ENCODE peak calls at places on chromosomes 13 and 19, in six cellular contexts. Q, V, A, O, Z and I are unnamed samples.

GRCh38 chr13:49357694-49358093 is 86.2 kb downstream of the CAB39L start:
- DNase-seq in V (peak; percentile 17), Q (no peak), A (no peak), O (no peak), Z (no peak), I (no peak)

GRCh38 chr13:33316890-33317289 is 31.3 kb upstream of the STARD13 start:
- DNase-seq in V (no peak), O (no peak), Q (no peak), Z (no peak), A (no peak), I (no peak)

GRCh38 chr19:45470147-45471081 is 2.6 kb downstream of the FOSB start:
- DNase-seq in V (no peak), Z (peak; percentile 27), Q (peak; percentile 67), A (peak; percentile 46), O (no peak), I (peak; percentile 71)

GRCh38 chr19:15869873-15870272 is 28.0 kb downstream of the CYP4F2 start:
- DNase-seq in Z (no peak), Q (no peak), A (no peak), V (no peak), O (no peak), I (no peak)

GRCh38 chr19:18424890-18425514 is 5.8 kb downstream of the SSBP4 start:
- DNase-seq in O (no peak), A (no peak), Q (no peak), Z (no peak), V (no peak), I (no peak)

GRCh38 chr13:50228527-50228926 is 213.3 kb downstream of the KCNRG start:
- DNase-seq in Z (no peak), O (no peak), Q (no peak), A (no peak), V (no peak), I (no peak)

GRCh38 chr13:99857738-99858137 is 113.8 kb downstream of the ZIC5 start:
- DNase-seq in O (no peak), A (no peak), V (no peak), Z (no peak), Q (no peak), I (no peak)

GRCh38 chr19:23384858-23385257 is 10.4 kb downstream of the ZNF91 start:
- DNase-seq in Q (no peak), Z (no peak), A (no peak), V (no peak), O (no peak), I (no peak)

GRCh38 chr13:51235756-51236564 is 13.8 kb downstream of the FAM124A start:
- DNase-seq in V (no peak), Q (no peak), Z (no peak), A (no peak), O (no peak), I (no peak)

DNA sequence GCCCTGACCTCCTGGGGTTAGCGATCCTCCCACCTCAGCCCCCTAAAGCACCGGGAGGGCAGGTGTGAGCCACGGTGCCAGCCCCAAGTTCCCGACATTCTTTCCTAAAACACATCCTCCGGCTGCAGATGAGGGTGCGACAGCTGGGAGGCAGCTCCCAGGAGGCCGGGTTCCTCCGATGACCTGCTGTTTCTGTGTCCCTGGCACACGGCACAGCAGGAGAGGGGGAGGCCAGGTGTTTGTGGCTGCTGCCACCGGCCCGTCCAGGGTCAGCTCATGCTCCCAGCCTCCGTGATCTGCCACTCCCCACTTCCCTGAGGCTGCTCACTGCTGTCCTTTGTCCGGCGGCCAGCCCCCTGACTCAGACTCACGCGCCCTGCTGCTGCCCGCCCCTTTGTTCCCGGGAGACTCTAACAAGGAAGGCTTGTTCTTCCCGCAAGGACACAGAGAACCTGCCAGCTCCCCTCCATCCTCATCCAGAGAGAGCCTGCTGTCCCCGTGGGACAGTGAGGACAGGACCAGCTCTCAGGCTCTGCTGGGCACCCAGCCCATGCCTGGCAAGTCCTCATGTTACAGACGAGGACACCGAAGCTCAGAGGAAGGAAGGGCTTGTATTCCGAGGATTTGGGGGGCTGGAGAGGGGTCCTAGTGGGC is 10.6 kb upstream of the MADCAM1 start:
- DNase-seq in Q (no peak), O (peak; percentile 65), Z (no peak), A (peak; percentile 51), V (no peak), I (no peak)
- H3K4me1 ChIP-seq in Q (peaks cover 4% of the 10 kb centered on the region), O (no peaks in the 10 kb centered on the region), Z (peaks cover 5% of the 10 kb centered on the region), A (peaks cover 4% of the 10 kb centered on the region), V (peaks cover 7% of the 10 kb centered on the region), I (no peaks in the 10 kb centered on the region)

DNA sequence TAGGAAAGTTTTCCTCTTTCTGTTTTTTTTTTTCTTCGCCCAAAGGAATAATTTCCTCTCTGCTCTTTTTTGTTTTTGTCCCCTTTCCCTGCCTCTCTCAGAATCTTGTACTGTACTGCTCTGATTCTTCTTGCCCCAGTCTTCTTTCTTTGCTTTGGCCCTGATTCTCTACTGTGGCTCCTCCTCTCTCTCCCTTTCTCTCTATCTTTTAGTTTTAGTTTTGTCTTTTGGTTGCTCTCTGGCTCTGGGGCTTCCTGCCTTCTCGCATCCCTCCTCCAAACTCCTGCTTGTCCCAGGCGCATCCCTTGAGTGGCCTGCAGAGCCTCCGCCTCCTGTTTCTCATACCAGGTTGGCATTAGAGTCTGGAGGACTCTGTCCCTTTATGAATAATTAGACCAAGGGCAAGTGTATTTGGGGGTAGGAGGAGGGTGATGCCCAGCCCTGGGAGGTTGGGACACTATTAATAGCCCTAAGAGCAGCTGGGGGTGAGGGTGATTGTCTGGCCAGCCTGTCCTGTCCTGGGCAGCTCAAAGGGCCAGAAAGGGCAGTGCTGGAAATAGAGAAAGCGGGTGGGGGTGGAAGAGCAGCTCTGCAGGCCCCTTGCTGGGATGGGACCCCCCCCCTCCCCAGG is 39.1 kb downstream of the LYL1 start:
- DNase-seq in Q (no peak), V (no peak), O (no peak), A (no peak), Z (no peak), I (no peak)
- H3K4me1 ChIP-seq in Q (peaks cover 16% of the 10 kb centered on the region), V (peaks cover 29% of the 10 kb centered on the region), O (peaks cover 7% of the 10 kb centered on the region), A (peaks cover 15% of the 10 kb centered on the region), Z (peaks cover 15% of the 10 kb centered on the region), I (peaks cover 11% of the 10 kb centered on the region)

GRCh38 chr19:31301306-31301980 is 47.8 kb downstream of the TSHZ3 start:
- DNase-seq in O (no peak), Z (no peak), A (no peak), V (no peak), Q (no peak), I (no peak)
- H3K4me1 ChIP-seq in O (no peaks in the 10 kb centered on the region), Z (no peaks in the 10 kb centered on the region), A (no peaks in the 10 kb centered on the region), V (no peaks in the 10 kb centered on the region), Q (no peaks in the 10 kb centered on the region), I (no peaks in the 10 kb centered on the region)

DNA sequence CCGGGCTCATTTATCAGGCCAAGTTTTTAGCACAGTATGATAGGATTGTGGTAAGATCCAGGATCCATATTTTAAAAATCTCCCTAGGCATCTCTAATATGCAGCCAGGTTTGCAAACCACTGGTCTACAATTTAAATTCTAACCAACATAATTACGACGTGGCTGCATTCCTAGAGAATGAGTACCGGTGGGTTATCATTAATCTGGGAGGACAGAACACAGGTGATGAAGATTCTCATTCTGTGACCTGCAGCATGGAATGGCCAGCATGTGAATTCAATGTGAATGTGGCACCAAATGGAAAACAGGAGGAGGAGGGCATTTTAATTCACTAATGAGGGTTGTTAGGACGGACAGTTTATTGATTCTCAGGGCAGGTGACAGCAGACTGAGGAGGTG is 56.9 kb upstream of the MED4 start:
- DNase-seq in Q (no peak), V (no peak), O (no peak), Z (no peak), A (no peak), I (no peak)
- H3K4me1 ChIP-seq in Q (peaks cover 65% of the 10 kb centered on the region), V (no peaks in the 10 kb centered on the region), O (no peaks in the 10 kb centered on the region), Z (peaks cover 61% of the 10 kb centered on the region), A (peaks cover 2% of the 10 kb centered on the region), I (peaks cover 12% of the 10 kb centered on the region)